ENCODE peak calls at places on chromosomes 16 and 17, in six cellular contexts. One of them, this sample, is unnamed.

GRCh38 chr16:25586826-25587225 is 104.9 kb upstream of the HS3ST4 start:
- DNase-seq in IMR-90: no peak
- DNase-seq in kidney epithelial cell: no peak
- DNase-seq in fibroblast of villous mesenchyme: no peak
- DNase-seq in MM.1S: no peak
- DNase-seq in AG04449: no peak
- DNase-seq in this sample: no peak

GRCh38 chr17:27456681-27457404 is 595 bp downstream of the KSR1 start:
- DNase-seq in IMR-90: no peak
- DNase-seq in kidney epithelial cell: no peak
- DNase-seq in fibroblast of villous mesenchyme: no peak
- DNase-seq in MM.1S: no peak
- DNase-seq in AG04449: no peak
- DNase-seq in this sample: no peak

GRCh38 chr17:38701504-38702165 is 3.4 kb upstream of the MLLT6 start:
- DNase-seq in IMR-90: peak; percentile 71
- DNase-seq in kidney epithelial cell: no peak
- DNase-seq in fibroblast of villous mesenchyme: peak; percentile 13
- DNase-seq in MM.1S: peak; percentile 72
- DNase-seq in AG04449: no peak
- DNase-seq in this sample: no peak

GRCh38 chr16:606656-607307 is 16.9 kb downstream of the RAB40C start:
- DNase-seq in IMR-90: no peak
- DNase-seq in kidney epithelial cell: no peak
- DNase-seq in fibroblast of villous mesenchyme: no peak
- DNase-seq in MM.1S: no peak
- DNase-seq in AG04449: no peak
- DNase-seq in this sample: no peak

GRCh38 chr16:89921131-89921698 is 1.9 kb upstream of the TUBB3 start:
- DNase-seq in IMR-90: no peak
- DNase-seq in kidney epithelial cell: no peak
- DNase-seq in fibroblast of villous mesenchyme: no peak
- DNase-seq in MM.1S: no peak
- DNase-seq in AG04449: no peak
- DNase-seq in this sample: no peak

GRCh38 chr16:57483725-57484514 is 2.4 kb downstream of the DOK4 start:
- DNase-seq in IMR-90: no peak
- DNase-seq in kidney epithelial cell: no peak
- DNase-seq in fibroblast of villous mesenchyme: no peak
- DNase-seq in MM.1S: no peak
- DNase-seq in AG04449: no peak
- DNase-seq in this sample: no peak

GRCh38 chr16:29849505-29849904 is 13.5 kb downstream of the CDIPT start:
- DNase-seq in IMR-90: no peak
- DNase-seq in kidney epithelial cell: no peak
- DNase-seq in fibroblast of villous mesenchyme: no peak
- DNase-seq in MM.1S: no peak
- DNase-seq in AG04449: no peak
- DNase-seq in this sample: no peak

GRCh38 chr16:88706965-88707871 is 915 bp downstream of the CTU2 start:
- DNase-seq in IMR-90: no peak
- DNase-seq in kidney epithelial cell: no peak
- DNase-seq in fibroblast of villous mesenchyme: no peak
- DNase-seq in MM.1S: peak; percentile 19
- DNase-seq in AG04449: no peak
- DNase-seq in this sample: peak; percentile 24

GRCh38 chr17:35293151-35293837 is 50.4 kb downstream of the SLFN5 start:
- DNase-seq in IMR-90: no peak
- DNase-seq in kidney epithelial cell: no peak
- DNase-seq in fibroblast of villous mesenchyme: no peak
- DNase-seq in MM.1S: no peak
- DNase-seq in AG04449: no peak
- DNase-seq in this sample: no peak

GRCh38 chr16:30482366-30482765 is 9.8 kb downstream of the ITGAL start:
- DNase-seq in IMR-90: no peak
- DNase-seq in kidney epithelial cell: no peak
- DNase-seq in fibroblast of villous mesenchyme: no peak
- DNase-seq in MM.1S: no peak
- DNase-seq in AG04449: no peak
- DNase-seq in this sample: no peak

GRCh38 chr17:51336112-51336822 is 75.9 kb downstream of the UTP18 start:
- DNase-seq in IMR-90: no peak
- DNase-seq in kidney epithelial cell: no peak
- DNase-seq in fibroblast of villous mesenchyme: no peak
- DNase-seq in MM.1S: no peak
- DNase-seq in AG04449: no peak
- DNase-seq in this sample: no peak

GRCh38 chr17:9002610-9003354 is 18.5 kb upstream of the NTN1 start:
- DNase-seq in IMR-90: no peak
- DNase-seq in kidney epithelial cell: no peak
- DNase-seq in fibroblast of villous mesenchyme: no peak
- DNase-seq in MM.1S: no peak
- DNase-seq in AG04449: no peak
- DNase-seq in this sample: no peak

GRCh38 chr16:15672514-15673167 is 22.6 kb downstream of the NDE1 start:
- DNase-seq in IMR-90: peak; percentile 96
- DNase-seq in kidney epithelial cell: peak; percentile 79
- DNase-seq in fibroblast of villous mesenchyme: peak; percentile 99
- DNase-seq in MM.1S: no peak
- DNase-seq in AG04449: peak; percentile 90
- DNase-seq in this sample: peak; percentile 97

GRCh38 chr17:2271985-2272702 is 31.4 kb downstream of the SMG6 start:
- DNase-seq in IMR-90: no peak
- DNase-seq in kidney epithelial cell: no peak
- DNase-seq in fibroblast of villous mesenchyme: no peak
- DNase-seq in MM.1S: no peak
- DNase-seq in AG04449: no peak
- DNase-seq in this sample: no peak

GRCh38 chr16:15460601-15461000 is 26.2 kb downstream of the BMERB1 start:
- DNase-seq in IMR-90: no peak
- DNase-seq in kidney epithelial cell: no peak
- DNase-seq in fibroblast of villous mesenchyme: no peak
- DNase-seq in MM.1S: no peak
- DNase-seq in AG04449: no peak
- DNase-seq in this sample: no peak

GRCh38 chr17:50452627-50453300 is 15.9 kb downstream of the CHAD start:
- DNase-seq in IMR-90: peak; percentile 19
- DNase-seq in kidney epithelial cell: no peak
- DNase-seq in fibroblast of villous mesenchyme: peak; percentile 69
- DNase-seq in MM.1S: no peak
- DNase-seq in AG04449: no peak
- DNase-seq in this sample: peak; percentile 25

GRCh38 chr16:66511615-66512500 is 38.1 kb downstream of the TK2 start:
- DNase-seq in IMR-90: peak; percentile 72
- DNase-seq in kidney epithelial cell: peak; percentile 84
- DNase-seq in fibroblast of villous mesenchyme: peak; percentile 65
- DNase-seq in MM.1S: no peak
- DNase-seq in AG04449: no peak
- DNase-seq in this sample: peak; percentile 72

GRCh38 chr17:64063766-64064224 is 43.4 kb upstream of the ICAM2 start:
- DNase-seq in IMR-90: peak; percentile 27
- DNase-seq in kidney epithelial cell: no peak
- DNase-seq in fibroblast of villous mesenchyme: peak; percentile 46
- DNase-seq in MM.1S: no peak
- DNase-seq in AG04449: no peak
- DNase-seq in this sample: no peak

GRCh38 chr17:16516594-16517018 is 24.6 kb upstream of the LRRC75A start:
- DNase-seq in IMR-90: peak; percentile 80
- DNase-seq in kidney epithelial cell: no peak
- DNase-seq in fibroblast of villous mesenchyme: peak; percentile 75
- DNase-seq in MM.1S: no peak
- DNase-seq in AG04449: no peak
- DNase-seq in this sample: peak; percentile 40

GRCh38 chr17:44539664-44540063 is 17.6 kb upstream of the FZD2 start:
- DNase-seq in IMR-90: no peak
- DNase-seq in kidney epithelial cell: no peak
- DNase-seq in fibroblast of villous mesenchyme: no peak
- DNase-seq in MM.1S: no peak
- DNase-seq in AG04449: no peak
- DNase-seq in this sample: no peak

GRCh38 chr17:12877953-12878669 is 88.8 kb downstream of the ARHGAP44 start:
- DNase-seq in IMR-90: no peak
- DNase-seq in kidney epithelial cell: no peak
- DNase-seq in fibroblast of villous mesenchyme: no peak
- DNase-seq in MM.1S: no peak
- DNase-seq in AG04449: no peak
- DNase-seq in this sample: no peak

GRCh38 chr17:14331200-14331981 is 30.5 kb downstream of the HS3ST3B1 start:
- DNase-seq in IMR-90: no peak
- DNase-seq in kidney epithelial cell: no peak
- DNase-seq in fibroblast of villous mesenchyme: no peak
- DNase-seq in MM.1S: no peak
- DNase-seq in AG04449: no peak
- DNase-seq in this sample: no peak

GRCh38 chr17:18026408-18026776 is 12.6 kb downstream of the ATPAF2 start:
- DNase-seq in IMR-90: peak; percentile 81
- DNase-seq in kidney epithelial cell: no peak
- DNase-seq in fibroblast of villous mesenchyme: peak; percentile 84
- DNase-seq in MM.1S: no peak
- DNase-seq in AG04449: peak; percentile 49
- DNase-seq in this sample: peak; percentile 93

GRCh38 chr17:35088911-35089845 is 25.7 kb upstream of the RFFL start:
- DNase-seq in IMR-90: peak; percentile 69
- DNase-seq in kidney epithelial cell: no peak
- DNase-seq in fibroblast of villous mesenchyme: peak; percentile 78
- DNase-seq in MM.1S: peak; percentile 86
- DNase-seq in AG04449: no peak
- DNase-seq in this sample: peak; percentile 57

GRCh38 chr17:77637807-77638182 is 320.7 kb upstream of the TNRC6C start:
- DNase-seq in IMR-90: no peak
- DNase-seq in kidney epithelial cell: no peak
- DNase-seq in fibroblast of villous mesenchyme: no peak
- DNase-seq in MM.1S: no peak
- DNase-seq in AG04449: no peak
- DNase-seq in this sample: no peak

GRCh38 chr17:15398291-15398690 is 56.9 kb upstream of the TEKT3 start:
- DNase-seq in IMR-90: peak; percentile 50
- DNase-seq in kidney epithelial cell: no peak
- DNase-seq in fibroblast of villous mesenchyme: peak; percentile 34
- DNase-seq in MM.1S: no peak
- DNase-seq in AG04449: no peak
- DNase-seq in this sample: peak; percentile 60

GRCh38 chr16:1610841-1611653 is 825 bp downstream of the IFT140 start:
- DNase-seq in IMR-90: no peak
- DNase-seq in kidney epithelial cell: no peak
- DNase-seq in fibroblast of villous mesenchyme: peak; percentile 71
- DNase-seq in MM.1S: no peak
- DNase-seq in AG04449: no peak
- DNase-seq in this sample: no peak

DNA sequence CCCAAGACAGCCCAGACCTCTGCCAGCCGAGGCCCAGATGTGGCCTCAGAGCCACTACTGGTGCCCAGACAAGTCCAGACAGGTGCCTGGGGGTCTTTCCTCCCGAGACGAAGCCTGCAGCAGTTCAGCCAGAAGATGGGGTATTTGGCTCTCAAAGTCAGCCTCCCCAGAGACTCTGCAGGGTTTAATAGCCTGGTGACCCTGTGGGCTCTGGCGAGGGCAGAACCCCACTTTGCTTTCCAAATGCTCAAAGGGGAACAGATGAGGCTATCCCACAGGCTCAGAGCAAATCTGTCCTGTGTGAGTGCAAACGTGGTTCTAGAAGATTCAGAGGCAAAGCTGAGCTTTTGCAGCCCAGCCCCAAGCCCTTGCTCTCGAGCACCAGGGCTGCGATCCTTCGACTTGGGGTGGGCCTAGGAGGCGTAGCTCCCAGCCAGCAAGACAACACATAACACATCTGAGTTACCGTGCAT is 236.0 kb downstream of the MRTFB start:
- DNase-seq in IMR-90: no peak
- DNase-seq in kidney epithelial cell: no peak
- DNase-seq in fibroblast of villous mesenchyme: no peak
- DNase-seq in MM.1S: no peak
- DNase-seq in AG04449: no peak
- DNase-seq in this sample: no peak
- TF ChIP-seq CTCF in IMR-90: no peak
- TF ChIP-seq CTCF in kidney epithelial cell: no peak
- TF ChIP-seq CTCF in fibroblast of villous mesenchyme: no peak
- TF ChIP-seq CTCF in MM.1S: no peak
- TF ChIP-seq CTCF in AG04449: no peak
- TF ChIP-seq CTCF in this sample: no peak

DNA sequence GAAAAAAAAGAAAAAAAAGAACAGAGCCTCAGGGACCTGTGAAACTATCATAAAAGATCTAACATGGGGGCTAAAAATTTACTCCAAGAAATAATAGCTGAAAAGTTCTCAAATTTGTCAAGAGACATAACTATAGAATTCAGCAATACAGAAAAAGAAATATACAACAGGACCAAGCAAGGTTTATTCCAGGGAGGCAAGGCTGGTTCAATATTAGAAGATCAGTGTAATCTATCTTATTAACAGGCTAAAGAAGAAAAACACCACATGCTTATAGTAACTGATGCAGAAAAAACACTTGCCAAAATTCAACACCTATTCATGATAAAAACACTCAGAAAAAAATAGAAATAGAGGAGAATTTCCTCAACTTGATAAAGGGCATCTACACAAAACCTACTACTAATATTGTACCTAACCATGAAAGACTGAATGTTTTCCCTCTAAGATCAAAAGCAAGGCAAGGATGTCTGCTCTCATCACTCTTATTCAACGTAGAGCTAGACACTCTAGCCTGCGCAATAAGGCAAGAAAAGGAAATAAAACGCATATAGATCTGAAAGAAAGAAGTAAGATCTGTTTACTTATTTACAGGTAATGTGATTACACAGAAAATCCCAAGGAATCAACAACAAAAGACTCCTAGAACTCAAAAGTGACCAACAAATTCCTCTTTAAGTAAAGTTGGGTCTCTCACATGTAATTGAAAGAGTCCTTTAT is 1.2 kb upstream of the ACSM3 start:
- DNase-seq in IMR-90: no peak
- DNase-seq in kidney epithelial cell: no peak
- DNase-seq in fibroblast of villous mesenchyme: no peak
- DNase-seq in MM.1S: no peak
- DNase-seq in AG04449: no peak
- DNase-seq in this sample: no peak
- TF ChIP-seq CTCF in IMR-90: no peak
- TF ChIP-seq CTCF in kidney epithelial cell: no peak
- TF ChIP-seq CTCF in fibroblast of villous mesenchyme: no peak
- TF ChIP-seq CTCF in MM.1S: no peak
- TF ChIP-seq CTCF in AG04449: no peak
- TF ChIP-seq CTCF in this sample: no peak

DNA sequence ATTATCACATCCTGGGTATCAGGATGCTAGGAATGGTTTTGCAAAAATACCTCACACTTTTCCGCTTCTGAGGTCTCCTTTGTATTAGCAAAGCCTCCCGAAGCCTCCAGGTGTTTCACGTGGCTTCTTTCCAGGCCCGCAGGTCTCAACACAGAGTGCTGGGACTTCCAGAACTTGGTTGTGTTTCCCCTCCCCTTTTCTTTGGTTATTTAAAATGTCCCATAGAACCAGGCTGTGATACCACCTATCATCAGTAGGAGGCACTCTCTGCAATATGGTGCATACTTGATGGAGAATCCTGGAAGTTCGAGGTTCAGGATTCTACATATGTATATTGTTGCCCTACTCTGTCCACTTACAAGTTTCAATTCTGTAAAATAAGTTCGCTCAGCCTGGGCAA is 28.8 kb downstream of the ATP2C2 start:
- DNase-seq in IMR-90: no peak
- DNase-seq in kidney epithelial cell: no peak
- DNase-seq in fibroblast of villous mesenchyme: no peak
- DNase-seq in MM.1S: no peak
- DNase-seq in AG04449: no peak
- DNase-seq in this sample: no peak
- TF ChIP-seq CTCF in IMR-90: peak; percentile 13
- TF ChIP-seq CTCF in kidney epithelial cell: peak; percentile 44
- TF ChIP-seq CTCF in fibroblast of villous mesenchyme: no peak
- TF ChIP-seq CTCF in MM.1S: no peak
- TF ChIP-seq CTCF in AG04449: no peak
- TF ChIP-seq CTCF in this sample: peak; percentile 57

GRCh38 chr16:73527191-73527590 is 479.3 kb upstream of the ZFHX3 start:
- DNase-seq in IMR-90: peak; percentile 1
- DNase-seq in kidney epithelial cell: no peak
- DNase-seq in fibroblast of villous mesenchyme: no peak
- DNase-seq in MM.1S: no peak
- DNase-seq in AG04449: no peak
- DNase-seq in this sample: no peak
- TF ChIP-seq CTCF in IMR-90: no peak
- TF ChIP-seq CTCF in kidney epithelial cell: no peak
- TF ChIP-seq CTCF in fibroblast of villous mesenchyme: no peak
- TF ChIP-seq CTCF in MM.1S: no peak
- TF ChIP-seq CTCF in AG04449: no peak
- TF ChIP-seq CTCF in this sample: peak; percentile 28

This sample was measured in HFFc6.